ENCODE peak calls at places on chromosomes 11 and 22, in eight cellular contexts. D is astrocyte of the spinal cord, B is upper lobe of right lung, F is A673, K is AG10803, N is transverse colon, U is cardiac fibroblast, Y is left ventricle myocardium inferior. S is an unnamed sample.
A peak's percentile ranks its signal among the peaks of the same experiment; 100 is the strongest.

GRCh38 chr11:86596861-86597632 is 75.4 kb downstream of the ME3 start:
- DNase-seq in D (peak; percentile 53), B (no peak), F (no peak), K (peak; percentile 52), N (no peak), U (peak; percentile 81), Y (no peak), S (peak; percentile 26)

GRCh38 chr11:14380947-14381555 is 22.1 kb upstream of the RRAS2 start:
- DNase-seq in D (peak; percentile 56), B (peak; percentile 90), F (peak; percentile 40), K (peak; percentile 63), N (peak; percentile 72), U (peak; percentile 52), Y (peak; percentile 84), S (peak; percentile 54)

GRCh38 chr11:21229224-21229623 is 559.8 kb downstream of the NELL1 start:
- DNase-seq in D (no peak), B (no peak), F (no peak), K (no peak), N (no peak), U (no peak), Y (no peak), S (no peak)

GRCh38 chr11:72736452-72737069 is 15.6 kb downstream of the ARAP1 start:
- DNase-seq in D (no peak), B (peak; percentile 88), F (peak; percentile 59), K (peak; percentile 50), N (no peak), U (peak; percentile 76), Y (peak; percentile 42), S (peak; percentile 34)

GRCh38 chr11:112498701-112499100 is 238.0 kb upstream of the PLET1 start:
- DNase-seq in D (no peak), B (no peak), F (no peak), K (no peak), N (no peak), U (no peak), Y (no peak), S (no peak)

GRCh38 chr22:47586946-47587345 is 824.5 kb downstream of the TBC1D22A start:
- DNase-seq in D (no peak), B (peak; percentile 11), F (no peak), K (no peak), N (no peak), U (no peak), Y (no peak), S (no peak)

GRCh38 chr11:43547411-43547718 is 133.2 kb upstream of the HSD17B12 start:
- DNase-seq in D (no peak), B (peak; percentile 67), F (no peak), K (no peak), N (no peak), U (no peak), Y (no peak), S (no peak)

GRCh38 chr11:14189874-14190273 is 169.1 kb downstream of the RRAS2 start:
- DNase-seq in D (no peak), B (no peak), F (no peak), K (peak; percentile 47), N (peak; percentile 19), U (peak; percentile 10), Y (peak; percentile 60), S (peak; percentile 45)

GRCh38 chr11:118156531-118157185 is 4.0 kb upstream of the SCN4B start:
- DNase-seq in D (no peak), B (no peak), F (no peak), K (no peak), N (no peak), U (no peak), Y (no peak), S (no peak)

GRCh38 chr11:64384039-64384737 is 25.2 kb downstream of the RPS6KA4 start:
- DNase-seq in D (no peak), B (no peak), F (no peak), K (no peak), N (no peak), U (no peak), Y (no peak), S (peak; percentile 26)

GRCh38 chr11:46906596-46906995 is 11.8 kb downstream of the LRP4 start:
- DNase-seq in D (peak; percentile 17), B (no peak), F (no peak), K (no peak), N (no peak), U (no peak), Y (no peak), S (peak; percentile 41)

GRCh38 chr11:44973634-44974401 is 23.1 kb upstream of the TP53I11 start:
- DNase-seq in D (no peak), B (no peak), F (no peak), K (no peak), N (no peak), U (no peak), Y (no peak), S (no peak)

GRCh38 chr11:69666261-69666660 is 8.9 kb downstream of the LTO1 start:
- DNase-seq in D (no peak), B (peak; percentile 39), F (no peak), K (no peak), N (no peak), U (no peak), Y (no peak), S (no peak)

GRCh38 chr11:116145187-116145865 is 627.5 kb downstream of the BUD13 start:
- DNase-seq in D (no peak), B (no peak), F (no peak), K (no peak), N (no peak), U (no peak), Y (no peak), S (no peak)

GRCh38 chr22:19691721-19692341 is 22.5 kb upstream of the SEPTIN5 start:
- DNase-seq in D (peak; percentile 74), B (peak; percentile 63), F (no peak), K (peak; percentile 59), N (no peak), U (peak; percentile 76), Y (no peak), S (peak; percentile 52)

GRCh38 chr11:68610452-68611116 is 73.8 kb upstream of the GAL start:
- DNase-seq in D (no peak), B (no peak), F (no peak), K (peak; percentile 11), N (no peak), U (peak; percentile 22), Y (no peak), S (peak; percentile 8)

DNA sequence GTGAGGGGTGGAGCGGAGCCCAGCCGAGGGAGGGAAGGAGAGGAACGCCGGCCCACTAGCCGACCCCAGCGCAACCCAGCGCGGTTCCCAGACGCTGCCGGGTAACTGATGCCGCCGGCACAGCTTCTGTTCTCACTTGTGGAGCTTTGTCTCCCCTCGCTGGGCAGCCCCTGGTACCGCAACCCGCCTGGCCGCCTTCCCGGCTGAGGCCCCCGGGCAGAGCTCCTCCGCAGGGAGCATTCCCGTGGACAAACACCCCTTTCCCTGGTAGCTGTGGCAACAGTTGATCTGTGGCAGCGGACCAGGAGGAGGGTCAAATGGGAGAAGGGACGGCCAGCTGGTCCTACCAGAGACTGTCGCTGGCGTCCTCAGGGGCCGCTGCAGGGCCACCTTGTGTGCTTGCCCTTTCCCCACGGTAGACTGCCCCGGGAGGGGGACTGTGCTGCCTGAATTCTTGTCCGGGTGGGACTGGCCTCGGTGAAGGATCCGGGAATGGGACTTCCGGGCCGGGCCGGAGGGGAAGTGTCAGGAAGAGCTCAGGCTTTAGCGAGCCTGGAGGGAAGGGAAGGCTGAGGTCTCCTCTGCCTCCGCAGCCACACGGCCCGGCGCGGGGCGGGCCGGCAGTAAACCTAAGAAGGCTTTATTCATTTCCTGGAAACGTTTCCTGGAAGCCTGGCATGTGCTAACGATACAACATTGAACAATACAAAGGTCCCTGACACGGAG is 468.0 kb downstream of the OPCML start:
- DNase-seq in D (peak; percentile 72), B (peak; percentile 85), F (peak; percentile 85), K (peak; percentile 78), N (peak; percentile 29), U (peak; percentile 32), Y (peak; percentile 63), S (peak; percentile 1)
- TF ChIP-seq CTCF in D (peak; percentile 70), B (peak; percentile 53), F (peak; percentile 82), K (peak; percentile 71), N (peak; percentile 23), U (peak; percentile 48), Y (peak; percentile 79), S (no peak)

DNA sequence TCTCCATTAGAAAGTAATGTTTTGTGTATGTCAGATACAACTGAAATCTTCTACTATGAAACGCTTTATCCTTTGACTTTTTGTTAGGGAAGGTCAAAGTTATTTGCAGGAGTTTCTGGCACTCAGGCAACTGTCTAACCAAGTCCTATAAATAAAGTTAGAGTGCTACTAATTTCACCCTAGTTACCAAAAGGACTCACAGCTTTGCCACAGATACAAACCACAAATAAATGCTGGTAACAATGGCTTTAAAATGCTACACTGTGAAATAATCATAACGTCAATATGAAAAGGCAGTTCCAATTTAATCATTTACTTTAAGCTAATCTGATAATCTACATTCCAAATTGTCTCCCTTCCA is 124.3 kb downstream of the RBFOX2 start:
- DNase-seq in D (no peak), B (no peak), F (no peak), K (no peak), N (no peak), U (no peak), Y (no peak), S (no peak)
- H3K4me3 ChIP-seq in D (no peak overlapping the region), B (no peak overlapping the region), F (no peak overlapping the region), K (no peak overlapping the region), N (no peak overlapping the region), U (no peak overlapping the region), Y (no peak overlapping the region), S (no peak overlapping the region)

GRCh38 chr11:60851327-60852059 is 4.3 kb downstream of the PTGDR2 start:
- DNase-seq in D (no peak), B (no peak), F (no peak), K (no peak), N (no peak), U (no peak), Y (no peak), S (no peak)
- TF ChIP-seq CTCF in D (no peak), B (no peak), F (no peak), K (no peak), N (no peak), U (no peak), Y (no peak), S (no peak)

GRCh38 chr11:124193221-124193945 is 10.2 kb downstream of the OR10D3 start:
- DNase-seq in D (no peak), B (no peak), F (no peak), K (no peak), N (no peak), U (no peak), Y (no peak), S (peak; percentile 3)

GRCh38 chr11:124194283-124194682 is 11.1 kb downstream of the OR10D3 start:
- DNase-seq in D (no peak), B (no peak), F (no peak), K (no peak), N (no peak), U (no peak), Y (no peak), S (no peak)

GRCh38 chr11:124194696-124195418 is 11.7 kb downstream of the OR10D3 start:
- DNase-seq in D (peak; percentile 53), B (no peak), F (peak; percentile 89), K (peak; percentile 54), N (peak; percentile 65), U (peak; percentile 80), Y (no peak), S (peak; percentile 77)

GRCh38 chr11:124197999-124198398 is 14.9 kb downstream of the OR10D3 start:
- DNase-seq in D (no peak), B (no peak), F (no peak), K (no peak), N (no peak), U (no peak), Y (no peak), S (no peak)

DNA sequence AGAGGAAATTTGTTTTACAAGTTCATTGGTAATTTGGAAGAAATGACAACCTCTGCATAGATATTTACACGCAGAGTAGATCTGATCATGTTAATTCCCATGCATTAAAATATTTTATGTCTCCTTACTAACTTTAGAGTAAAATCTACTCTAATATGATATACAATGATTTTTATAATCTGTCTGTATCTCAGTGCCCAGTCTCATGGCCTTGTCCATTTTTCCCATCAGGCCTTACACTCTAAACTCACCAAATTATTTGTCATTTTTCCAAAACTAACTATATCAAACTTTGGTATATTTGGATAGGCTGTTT is 12.2 kb downstream of the OR10D3 start:
- DNase-seq in D (no peak), B (no peak), F (no peak), K (no peak), N (no peak), U (no peak), Y (no peak), S (no peak)
- H3K4me3 ChIP-seq in D (no peak overlapping the region), B (no peak overlapping the region), F (no peak overlapping the region), K (no peak overlapping the region), N (no peak overlapping the region), U (no peak overlapping the region), Y (no peak overlapping the region), S (no peak overlapping the region)

S was measured in fibroblast of the aortic adventitia.